ENCODE peak calls at places on chromosome 3, in six cellular contexts. S is CD8-positive, alpha-beta T cell; K is CD8-positive, alpha-beta memory T cell; W is thoracic aorta; U is sigmoid colon; O is Peyer's patch. N is an unnamed sample.
A peak's percentile ranks its signal among the peaks of the same experiment; 100 is the strongest.

GRCh38 chr3:184780981-184781515 is 30.9 kb upstream of the VPS8 start:
- DNase-seq in K (no peak), W (no peak), U (no peak), O (no peak), S (no peak), N (no peak)

GRCh38 chr3:160400631-160401150 is 1.2 kb downstream of the SMC4 start:
- DNase-seq in S (no peak), O (peak; percentile 57), K (peak; percentile 33), W (no peak), U (peak; percentile 60), N (peak; percentile 8)

GRCh38 chr3:187264946-187265345 is 26.6 kb downstream of the MASP1 start:
- DNase-seq in K (no peak), S (no peak), O (no peak), W (no peak), U (no peak), N (no peak)

GRCh38 chr3:44136421-44136820 is 105.3 kb upstream of the TOPAZ1 start:
- DNase-seq in K (no peak), S (no peak), O (no peak), W (no peak), U (no peak), N (no peak)

GRCh38 chr3:136197159-136197715 is 1.1 kb upstream of the MSL2 start:
- DNase-seq in S (no peak), U (no peak), W (no peak), K (no peak), O (no peak), N (no peak)

GRCh38 chr3:186588619-186589018 is 18.1 kb downstream of the DNAJB11 start:
- DNase-seq in U (no peak), O (no peak), K (no peak), S (no peak), W (no peak), N (no peak)

GRCh38 chr3:138234401-138235179 is 47.5 kb downstream of the ARMC8 start:
- DNase-seq in K (no peak), U (no peak), S (no peak), W (no peak), O (no peak), N (no peak)

GRCh38 chr3:96961576-96961975 is 147.2 kb downstream of the EPHA6 start:
- DNase-seq in U (no peak), O (no peak), W (no peak), S (no peak), K (no peak), N (no peak)

GRCh38 chr3:167740961-167741587 is 5.6 kb downstream of the SERPINI1 start:
- DNase-seq in K (peak; percentile 29), U (no peak), W (no peak), S (peak; percentile 12), O (peak; percentile 47), N (peak; percentile 6)

GRCh38 chr3:55906896-55907295 is 419.8 kb upstream of the WNT5A start:
- DNase-seq in O (no peak), U (no peak), W (no peak), S (no peak), K (no peak), N (no peak)

GRCh38 chr3:140468407-140468806 is 209.5 kb upstream of the TRIM42 start:
- DNase-seq in W (no peak), O (no peak), S (no peak), K (no peak), U (no peak), N (no peak)

GRCh38 chr3:13122101-13123055 is 49.1 kb upstream of the IQSEC1 start:
- DNase-seq in U (peak; percentile 40), K (no peak), O (peak; percentile 28), S (no peak), W (no peak), N (no peak)

GRCh38 chr3:77935418-77935817 is 895.5 kb downstream of the ROBO2 start:
- DNase-seq in W (no peak), S (no peak), O (no peak), U (no peak), K (no peak), N (no peak)

GRCh38 chr3:52021869-52022268 is 26.2 kb upstream of the RPL29 start:
- DNase-seq in K (no peak), W (no peak), S (no peak), O (no peak), U (no peak), N (no peak)

GRCh38 chr3:46374755-46375154 is 4.0 kb downstream of the CCR5 start:
- DNase-seq in K (no peak), W (no peak), O (no peak), U (no peak), S (no peak), N (no peak)
- H3K27me3 ChIP-seq in K (no peaks in the 10 kb centered on the region), W (no peaks in the 10 kb centered on the region), O (no peaks in the 10 kb centered on the region), U (no peaks in the 10 kb centered on the region), S (no peaks in the 10 kb centered on the region), N (no peaks in the 10 kb centered on the region)

GRCh38 chr3:134487406-134487805 is 1.5 kb downstream of the CEP63 start:
- DNase-seq in S (no peak), K (no peak), O (no peak), W (no peak), U (no peak), N (no peak)
- H3K27ac ChIP-seq in S (no peak overlapping the region), K (peak overlapping the region; percentile 88), O (no peak overlapping the region), W (peak overlapping the region; percentile 98), U (no peak overlapping the region), N (no peak overlapping the region)

GRCh38 chr3:8198605-8199004 is 303.0 kb upstream of the LMCD1 start:
- DNase-seq in W (no peak), S (no peak), O (no peak), K (no peak), U (no peak), N (no peak)
- H3K27me3 ChIP-seq in W (no peaks in the 10 kb centered on the region), S (no peaks in the 10 kb centered on the region), O (no peaks in the 10 kb centered on the region), K (no peaks in the 10 kb centered on the region), U (no peaks in the 10 kb centered on the region), N (no peaks in the 10 kb centered on the region)

GRCh38 chr3:41330465-41330864 is 131.2 kb downstream of the CTNNB1 start:
- DNase-seq in U (no peak), K (no peak), S (no peak), W (no peak), O (no peak), N (no peak)
- H3K27ac ChIP-seq in U (no peak overlapping the region), K (no peak overlapping the region), S (no peak overlapping the region), W (no peak overlapping the region), O (no peak overlapping the region), N (no peak overlapping the region)

GRCh38 chr3:193520738-193521137 is 34.0 kb downstream of the ATP13A4 start:
- DNase-seq in U (no peak), W (no peak), K (no peak), S (no peak), O (no peak), N (no peak)

DNA sequence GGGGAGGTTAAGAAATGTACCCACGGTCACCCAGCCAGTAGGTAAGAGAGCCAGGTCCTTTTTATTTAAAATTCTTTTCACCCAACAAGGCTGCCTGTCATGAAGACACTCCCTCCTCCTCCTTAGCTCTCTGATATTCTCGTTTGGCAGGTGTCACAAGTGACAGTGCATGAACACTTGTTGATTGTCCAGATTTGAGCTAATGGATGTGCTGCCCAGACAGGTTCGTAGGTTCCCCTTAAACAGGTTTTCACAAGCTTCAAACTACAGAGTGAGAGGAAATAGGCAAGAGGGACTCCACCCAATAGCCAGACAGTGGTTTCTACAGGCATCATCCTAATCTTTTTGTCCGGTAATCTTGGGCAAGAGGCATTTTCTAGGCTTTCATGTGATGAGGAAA is 32.2 kb downstream of the ATP13A4 start:
- DNase-seq in U (no peak), K (no peak), S (no peak), W (no peak), O (no peak), N (no peak)
- H3K27me3 ChIP-seq in U (no peaks in the 10 kb centered on the region), K (no peaks in the 10 kb centered on the region), S (no peaks in the 10 kb centered on the region), W (no peaks in the 10 kb centered on the region), O (no peaks in the 10 kb centered on the region), N (no peaks in the 10 kb centered on the region)

GRCh38 chr3:4948395-4948794 is 30.8 kb upstream of the BHLHE40 start:
- DNase-seq in K (no peak), W (no peak), S (no peak), O (no peak), U (no peak), N (no peak)
- H3K27ac ChIP-seq in K (no peak overlapping the region), W (no peak overlapping the region), S (no peak overlapping the region), O (no peak overlapping the region), U (no peak overlapping the region), N (no peak overlapping the region)

GRCh38 chr3:176562381-176562780 is 634.9 kb downstream of the TBL1XR1 start:
- DNase-seq in O (no peak), W (no peak), U (no peak), S (no peak), K (no peak), N (no peak)

GRCh38 chr3:176566757-176567156 is 630.5 kb downstream of the TBL1XR1 start:
- DNase-seq in K (no peak), U (no peak), S (no peak), O (no peak), W (no peak), N (no peak)

DNA sequence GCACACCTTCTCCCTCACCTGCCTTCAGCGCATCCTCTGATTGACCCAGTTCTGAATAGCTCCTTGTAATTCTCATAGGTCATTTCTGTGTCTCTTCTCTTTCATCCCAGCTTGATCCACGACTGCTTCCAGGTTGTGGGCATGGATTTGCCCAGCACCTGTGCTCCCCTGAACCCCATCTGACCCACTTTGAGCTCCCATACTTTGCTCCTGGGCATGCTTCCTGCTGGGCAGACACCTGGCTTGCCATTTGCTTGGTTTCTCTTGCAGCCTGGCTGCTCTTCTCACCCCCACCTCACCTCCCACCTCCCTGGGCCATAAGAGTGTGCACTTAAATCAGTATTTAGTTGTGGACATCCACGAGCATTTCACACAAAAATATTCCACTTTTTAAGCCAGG is 635.5 kb downstream of the TBL1XR1 start:
- DNase-seq in K (no peak), S (no peak), W (no peak), U (no peak), O (no peak), N (no peak)
- H3K27me3 ChIP-seq in K (no peaks in the 10 kb centered on the region), S (no peaks in the 10 kb centered on the region), W (no peaks in the 10 kb centered on the region), U (no peaks in the 10 kb centered on the region), O (no peaks in the 10 kb centered on the region), N (no peaks in the 10 kb centered on the region)

DNA sequence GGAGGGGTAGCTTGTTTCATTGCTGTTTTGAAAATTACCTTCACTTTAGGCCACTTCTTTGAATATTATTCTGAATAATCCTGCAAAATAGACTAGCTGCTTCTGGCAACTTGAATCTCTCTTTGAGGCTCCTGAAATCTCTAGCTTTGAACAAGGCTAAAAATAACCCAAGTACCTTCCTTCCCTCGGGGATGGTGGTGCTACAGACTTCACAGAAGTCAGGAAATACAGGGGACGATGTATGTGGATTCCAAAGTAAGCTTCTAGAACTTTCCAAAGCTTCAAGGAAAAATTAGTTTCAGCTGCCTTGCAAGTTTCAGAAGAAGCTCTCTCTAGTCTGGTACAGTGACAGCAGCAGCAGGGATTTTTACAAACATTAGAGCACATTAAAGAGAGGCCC is 783.2 kb upstream of the ARPP21 start:
- DNase-seq in S (no peak), W (no peak), U (no peak), K (no peak), O (no peak), N (no peak)
- H3K27ac ChIP-seq in S (no peak overlapping the region), W (no peak overlapping the region), U (no peak overlapping the region), K (no peak overlapping the region), O (no peak overlapping the region), N (no peak overlapping the region)

GRCh38 chr3:144522461-144522860 is 550.8 kb downstream of the DIPK2A start:
- DNase-seq in S (no peak), U (no peak), K (no peak), W (no peak), O (no peak), N (no peak)
- H3K27me3 ChIP-seq in S (no peaks in the 10 kb centered on the region), U (no peaks in the 10 kb centered on the region), K (no peaks in the 10 kb centered on the region), W (no peaks in the 10 kb centered on the region), O (no peaks in the 10 kb centered on the region), N (no peaks in the 10 kb centered on the region)